ENCODE peak calls at places on chromosomes 16 and 17, in six cellular contexts. Y is stimulated activated CD4-positive, alpha-beta T cell treated with anti-CD3 and anti-CD28 coated beads, Interleukin-1b, Interleukin-23, amount 100 ng/mL, for 48 hours; U is RPMI8226; H is iPS-NIHi11; O is activated T-helper 9 cell treated with anti-CD3 and anti-CD28 coated beads, Interleukin-2, amount 50 U/mL, for 16 hours; D is activated CD8-positive, alpha-beta memory T cell treated with anti-CD3 and anti-CD28 coated beads, Interleukin-2, amount 50 U/mL, for 48 hours. A is an unnamed sample.

GRCh38 chr16:3655030-3655790 is 719 bp downstream of the DNASE1 start:
- DNase-seq in H (peak), D (no peak), Y (no peak), O (no peak), U (no peak), A (no peak)

GRCh38 chr17:60415146-60415545 is 7.1 kb upstream of the CHCT1 start:
- DNase-seq in H (no peak), O (no peak), U (no peak), Y (no peak), D (no peak), A (no peak)

GRCh38 chr17:41530062-41531048 is 2.2 kb upstream of the KRT19 start:
- DNase-seq in D (no peak), O (no peak), U (no peak), H (no peak), Y (no peak), A (no peak)

GRCh38 chr17:72603346-72604242 is 482.8 kb downstream of the SOX9 start:
- DNase-seq in Y (no peak), U (peak), H (no peak), O (no peak), D (no peak), A (no peak)

GRCh38 chr17:64091116-64091515 is 38.8 kb downstream of the ERN1 start:
- DNase-seq in Y (no peak), H (no peak), O (no peak), U (no peak), D (no peak), A (no peak)

GRCh38 chr16:12735805-12736204 is 67.9 kb downstream of the CPPED1 start:
- DNase-seq in D (peak), O (no peak), H (no peak), Y (no peak), U (no peak), A (no peak)

GRCh38 chr17:49013311-49014205 is 16.4 kb downstream of the IGF2BP1 start:
- DNase-seq in Y (no peak), D (peak), H (peak), O (no peak), U (no peak), A (no peak)

GRCh38 chr16:57873218-57873617 is 70.9 kb upstream of the KIFC3 start:
- DNase-seq in H (peak), Y (no peak), U (no peak), O (no peak), D (no peak), A (no peak)

GRCh38 chr17:77579717-77580116 is 378.8 kb upstream of the TNRC6C start:
- DNase-seq in O (no peak), D (no peak), Y (no peak), H (no peak), U (peak), A (no peak)

GRCh38 chr17:15157051-15157450 is 108.1 kb downstream of the PMP22 start:
- DNase-seq in U (no peak), D (no peak), Y (no peak), H (no peak), O (no peak), A (no peak)

GRCh38 chr17:78981010-78981888 is 1.5 kb upstream of the LGALS3BP start:
- DNase-seq in Y (no peak), O (no peak), U (no peak), D (no peak), H (no peak), A (no peak)

GRCh38 chr17:81518785-81519283 is 6.2 kb upstream of the ACTG1 start:
- DNase-seq in Y (no peak), U (peak), O (peak), D (peak), H (peak), A (no peak)

GRCh38 chr17:59763861-59764260 is 56.4 kb downstream of the VMP1 start:
- DNase-seq in H (no peak), O (no peak), Y (no peak), U (no peak), D (no peak), A (no peak)

GRCh38 chr17:921161-921560 is 58.4 kb downstream of the NXN start:
- DNase-seq in O (no peak), Y (no peak), H (no peak), D (no peak), U (no peak), A (no peak)

GRCh38 chr17:40511136-40511535 is 9.7 kb upstream of the TNS4 start:
- DNase-seq in H (no peak), Y (no peak), U (no peak), O (no peak), D (no peak), A (no peak)

GRCh38 chr16:77399546-77399945 is 35.3 kb downstream of the ADAMTS18 start:
- DNase-seq in O (no peak), U (no peak), D (no peak), H (no peak), Y (no peak), A (no peak)

GRCh38 chr17:31877911-31878702 is 19.1 kb upstream of the COPRS start:
- DNase-seq in D (peak), O (no peak), U (no peak), Y (peak), H (no peak), A (peak)

A was measured in frontal cortex.